ENCODE peak calls at places on chromosomes 1 and 21, in four cellular contexts. One of them, this sample, is unnamed. For H3K36me3, the result is how much of the 10 kb centered on the place peaks cover.

GRCh38 chr1:206786212-206786886 is 14.1 kb upstream of the IL10 start:
- ATAC-seq in HepG2: no peak
- ATAC-seq in upper lobe of left lung: no peak
- ATAC-seq in GM12878: no peak
- ATAC-seq in this sample: no peak

GRCh38 chr1:182054698-182055326 is 6.7 kb downstream of the ZNF648 start:
- ATAC-seq in HepG2: peak
- ATAC-seq in upper lobe of left lung: no peak
- ATAC-seq in GM12878: peak
- ATAC-seq in this sample: no peak

GRCh38 chr1:202046748-202047708 is 36.6 kb downstream of the ELF3 start:
- ATAC-seq in HepG2: peak
- ATAC-seq in upper lobe of left lung: no peak
- ATAC-seq in GM12878: no peak
- ATAC-seq in this sample: no peak

GRCh38 chr1:154547333-154547732 is 11.1 kb downstream of the UBE2Q1 start:
- ATAC-seq in HepG2: peak
- ATAC-seq in upper lobe of left lung: no peak
- ATAC-seq in GM12878: no peak
- ATAC-seq in this sample: no peak

GRCh38 chr21:43333301-43334062 is 93.4 kb downstream of the SIK1 start:
- ATAC-seq in HepG2: peak
- ATAC-seq in upper lobe of left lung: peak
- ATAC-seq in GM12878: no peak
- ATAC-seq in this sample: peak

GRCh38 chr1:68269637-68270430 is 37.5 kb upstream of the WLS start:
- ATAC-seq in HepG2: no peak
- ATAC-seq in upper lobe of left lung: no peak
- ATAC-seq in GM12878: no peak
- ATAC-seq in this sample: no peak

GRCh38 chr1:218759795-218760194 is 413.9 kb upstream of the LYPLAL1 start:
- ATAC-seq in HepG2: no peak
- ATAC-seq in upper lobe of left lung: no peak
- ATAC-seq in GM12878: no peak
- ATAC-seq in this sample: no peak

GRCh38 chr1:91124290-91124975 is 102.6 kb upstream of the ZNF644 start:
- ATAC-seq in HepG2: no peak
- ATAC-seq in upper lobe of left lung: no peak
- ATAC-seq in GM12878: peak
- ATAC-seq in this sample: no peak

GRCh38 chr1:10456661-10457060 is 6.8 kb downstream of the CORT start:
- ATAC-seq in HepG2: no peak
- ATAC-seq in upper lobe of left lung: no peak
- ATAC-seq in GM12878: no peak
- ATAC-seq in this sample: no peak

GRCh38 chr1:56877973-56878372 is 23.4 kb downstream of the C8A start:
- ATAC-seq in HepG2: no peak
- ATAC-seq in upper lobe of left lung: no peak
- ATAC-seq in GM12878: no peak
- ATAC-seq in this sample: no peak

GRCh38 chr1:97500696-97501297 is 420.0 kb downstream of the DPYD start:
- ATAC-seq in HepG2: no peak
- ATAC-seq in upper lobe of left lung: no peak
- ATAC-seq in GM12878: no peak
- ATAC-seq in this sample: no peak

GRCh38 chr1:38991638-38992449 is 768 bp downstream of the AKIRIN1 start:
- ATAC-seq in HepG2: peak
- ATAC-seq in upper lobe of left lung: no peak
- ATAC-seq in GM12878: peak
- ATAC-seq in this sample: peak

GRCh38 chr1:100428160-100428559 is 75.9 kb downstream of the CDC14A start:
- ATAC-seq in HepG2: no peak
- ATAC-seq in upper lobe of left lung: no peak
- ATAC-seq in GM12878: no peak
- ATAC-seq in this sample: no peak

GRCh38 chr1:51491166-51491981 is 27.7 kb downstream of the EPS15 start:
- ATAC-seq in HepG2: no peak
- ATAC-seq in upper lobe of left lung: no peak
- ATAC-seq in GM12878: peak
- ATAC-seq in this sample: no peak

GRCh38 chr1:225813250-225813964 is 3.5 kb downstream of the EPHX1 start:
- ATAC-seq in HepG2: peak
- ATAC-seq in upper lobe of left lung: peak
- ATAC-seq in GM12878: peak
- ATAC-seq in this sample: peak

GRCh38 chr1:56578664-56578962 is 750 bp downstream of the PLPP3 start:
- ATAC-seq in HepG2: peak
- ATAC-seq in upper lobe of left lung: peak
- ATAC-seq in GM12878: peak
- ATAC-seq in this sample: peak

GRCh38 chr1:85484716-85485115 is 19.8 kb upstream of the DDAH1 start:
- ATAC-seq in HepG2: no peak
- ATAC-seq in upper lobe of left lung: no peak
- ATAC-seq in GM12878: no peak
- ATAC-seq in this sample: no peak

GRCh38 chr21:28936721-28937120 is 56.0 kb downstream of the LTN1 start:
- ATAC-seq in HepG2: no peak
- ATAC-seq in upper lobe of left lung: no peak
- ATAC-seq in GM12878: no peak
- ATAC-seq in this sample: no peak

GRCh38 chr1:232688398-232688797 is 58.5 kb upstream of the SIPA1L2 start:
- ATAC-seq in HepG2: no peak
- ATAC-seq in upper lobe of left lung: no peak
- ATAC-seq in GM12878: no peak
- ATAC-seq in this sample: no peak

GRCh38 chr21:33815153-33815707 is 100.4 kb downstream of the ATP5PO start:
- ATAC-seq in HepG2: no peak
- ATAC-seq in upper lobe of left lung: no peak
- ATAC-seq in GM12878: no peak
- ATAC-seq in this sample: no peak

GRCh38 chr1:96178053-96178452 is 543.5 kb upstream of the PTBP2 start:
- ATAC-seq in HepG2: no peak
- ATAC-seq in upper lobe of left lung: no peak
- ATAC-seq in GM12878: no peak
- ATAC-seq in this sample: no peak
- TF ChIP-seq EP300 in HepG2: no peak
- TF ChIP-seq EP300 in upper lobe of left lung: no peak
- TF ChIP-seq EP300 in GM12878: no peak
- TF ChIP-seq EP300 in this sample: no peak

GRCh38 chr1:23343246-23344110 is 606 bp downstream of the HNRNPR start:
- ATAC-seq in HepG2: peak
- ATAC-seq in upper lobe of left lung: peak
- ATAC-seq in GM12878: peak
- ATAC-seq in this sample: peak
- TF ChIP-seq POLR2A in HepG2: no peak
- TF ChIP-seq POLR2A in upper lobe of left lung: no peak
- TF ChIP-seq POLR2A in GM12878: no peak
- TF ChIP-seq POLR2A in this sample: no peak

DNA sequence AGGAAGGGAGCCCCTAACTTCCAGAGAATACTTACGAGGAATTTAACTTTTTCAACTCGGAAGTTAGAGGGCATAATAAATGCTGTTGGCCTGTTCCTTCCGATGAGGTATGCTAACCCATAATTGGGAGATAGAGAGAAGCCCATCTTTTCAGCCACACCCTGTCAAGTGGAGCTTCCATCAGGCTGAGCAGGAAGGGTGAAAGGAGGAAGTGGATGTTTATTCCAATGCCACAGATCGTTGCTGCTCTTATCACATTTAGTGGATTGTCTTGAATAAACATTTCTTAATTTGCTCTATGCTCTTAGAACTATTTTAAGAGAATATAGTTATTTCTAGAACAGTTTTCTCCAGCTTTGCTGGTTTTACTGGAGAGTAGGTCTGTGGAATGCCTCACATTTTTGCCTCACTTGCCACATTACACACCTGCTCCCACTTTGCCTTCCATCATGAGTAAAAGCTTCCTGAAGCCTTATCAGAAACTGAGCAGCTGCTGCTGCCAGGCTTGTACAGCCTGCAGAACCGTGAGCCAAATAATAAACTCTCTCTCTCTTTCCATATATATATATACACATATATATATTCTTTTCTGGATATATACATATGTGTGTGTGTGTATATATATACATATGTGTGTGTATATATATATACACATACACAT is 60.0 kb upstream of the RGS21 start:
- ATAC-seq in HepG2: no peak
- ATAC-seq in upper lobe of left lung: no peak
- ATAC-seq in GM12878: no peak
- ATAC-seq in this sample: no peak
- H3K36me3 ChIP-seq in HepG2: under half
- H3K36me3 ChIP-seq in upper lobe of left lung: under half
- H3K36me3 ChIP-seq in GM12878: under half
- H3K36me3 ChIP-seq in this sample: under half

GRCh38 chr1:9289090-9289534 is 3.6 kb upstream of the SPSB1 start:
- ATAC-seq in HepG2: no peak
- ATAC-seq in upper lobe of left lung: no peak
- ATAC-seq in GM12878: peak
- ATAC-seq in this sample: no peak
- TF ChIP-seq EP300 in HepG2: no peak
- TF ChIP-seq EP300 in upper lobe of left lung: no peak
- TF ChIP-seq EP300 in GM12878: no peak
- TF ChIP-seq EP300 in this sample: no peak

GRCh38 chr1:156659994-156660751 is 17.0 kb downstream of the NES start:
- ATAC-seq in HepG2: peak
- ATAC-seq in upper lobe of left lung: peak
- ATAC-seq in GM12878: peak
- ATAC-seq in this sample: peak
- TF ChIP-seq POLR2A in HepG2: peak
- TF ChIP-seq POLR2A in upper lobe of left lung: peak
- TF ChIP-seq POLR2A in GM12878: peak
- TF ChIP-seq POLR2A in this sample: no peak

DNA sequence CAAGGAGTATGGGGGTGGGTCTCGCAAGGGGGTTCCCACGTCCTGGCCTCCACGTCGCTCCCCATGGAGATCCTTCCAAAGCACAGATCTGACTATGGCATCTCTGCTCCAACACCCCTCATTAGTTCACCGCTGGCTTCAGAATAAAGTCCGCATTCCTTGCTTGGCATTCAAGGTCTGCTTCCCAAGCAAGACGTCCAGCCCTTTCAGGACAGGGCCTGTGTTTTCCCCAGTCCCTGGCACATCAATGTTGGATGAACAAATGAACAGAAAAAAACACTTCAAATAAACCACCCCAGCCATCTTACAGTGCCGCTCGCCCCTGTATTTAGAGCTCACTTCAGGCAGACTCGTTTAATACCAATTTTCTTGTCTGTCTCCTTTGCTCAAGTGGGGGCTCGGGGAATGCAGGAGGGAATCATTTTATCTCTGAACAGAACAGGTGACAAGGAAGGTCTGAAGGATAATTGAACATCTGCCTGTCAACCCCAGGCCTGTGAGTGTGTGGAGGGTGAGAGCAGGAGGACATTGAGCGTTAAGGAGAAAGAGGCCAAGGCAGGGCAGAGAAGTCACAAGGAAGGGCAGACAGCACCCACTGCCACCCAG is 9.6 kb upstream of the PEF1 start:
- ATAC-seq in HepG2: no peak
- ATAC-seq in upper lobe of left lung: no peak
- ATAC-seq in GM12878: no peak
- ATAC-seq in this sample: no peak
- H3K36me3 ChIP-seq in HepG2: under half
- H3K36me3 ChIP-seq in upper lobe of left lung: under half
- H3K36me3 ChIP-seq in GM12878: under half
- H3K36me3 ChIP-seq in this sample: half or more

DNA sequence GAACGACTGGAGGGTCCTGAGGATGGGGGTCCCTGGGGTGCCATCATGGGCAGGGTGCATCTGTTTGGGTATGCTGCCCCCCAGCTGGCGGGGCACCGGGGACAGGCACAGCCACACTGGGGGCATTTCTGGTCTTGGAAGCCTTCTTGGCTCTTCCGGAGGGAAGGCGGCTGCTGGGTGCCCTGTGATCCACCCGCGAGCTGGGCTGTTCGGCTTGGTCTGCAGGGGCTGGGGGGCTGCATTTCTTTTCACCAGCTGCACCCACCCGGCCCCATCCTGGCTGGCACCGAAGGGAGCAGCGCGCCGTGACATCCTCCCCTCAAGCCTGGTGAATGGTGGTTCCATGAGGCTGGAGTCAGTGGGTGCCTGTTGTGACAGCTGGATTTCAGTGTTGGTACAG is 12.2 kb downstream of the FAAP20 start:
- ATAC-seq in HepG2: no peak
- ATAC-seq in upper lobe of left lung: no peak
- ATAC-seq in GM12878: no peak
- ATAC-seq in this sample: no peak
- TF ChIP-seq EP300 in HepG2: no peak
- TF ChIP-seq EP300 in upper lobe of left lung: no peak
- TF ChIP-seq EP300 in GM12878: no peak
- TF ChIP-seq EP300 in this sample: no peak

This sample was measured in gastroesophageal sphincter.